ENCODE peak calls at places on chromosomes 7 and 10, in five cellular contexts. D is A549, R is ovary, V is upper lobe of left lung, S is HepG2. X is an unnamed sample.

GRCh38 chr10:68598978-68599753 is 39.0 kb downstream of the TET1 start:
- DNase-seq in V (no peak), S (peak; percentile 56), D (no peak), R (peak; percentile 41), X (peak; percentile 55)

GRCh38 chr10:49595713-49596492 is 14.2 kb upstream of the SLC18A3 start:
- DNase-seq in D (no peak), S (no peak), R (no peak), V (peak; percentile 2), X (no peak)

GRCh38 chr7:16923019-16923418 is 41.2 kb upstream of the AGR3 start:
- DNase-seq in R (no peak), S (no peak), V (no peak), D (no peak), X (no peak)

GRCh38 chr10:6920072-6921019 is 340.3 kb upstream of the PRKCQ start:
- DNase-seq in D (peak; percentile 72), R (peak; percentile 55), S (peak; percentile 33), V (peak; percentile 87), X (peak; percentile 82)

GRCh38 chr10:22568928-22569327 is 145.4 kb downstream of the PIP4K2A start:
- DNase-seq in S (no peak), R (no peak), D (no peak), V (no peak), X (no peak)

GRCh38 chr10:5632430-5632829 is 34.0 kb downstream of the ASB13 start:
- DNase-seq in R (no peak), S (peak; percentile 80), V (peak; percentile 85), D (peak; percentile 65), X (peak; percentile 68)

GRCh38 chr7:156659961-156660360 is 19.4 kb downstream of the RNF32 start:
- DNase-seq in S (no peak), D (no peak), V (no peak), R (no peak), X (no peak)

GRCh38 chr10:36581237-36581636 is 544.2 kb upstream of the ANKRD30A start:
- DNase-seq in V (no peak), S (no peak), D (no peak), R (no peak), X (no peak)

GRCh38 chr7:106031271-106032029 is 68.4 kb downstream of the CDHR3 start:
- DNase-seq in D (no peak), R (peak; percentile 62), V (no peak), S (no peak), X (no peak)

GRCh38 chr10:132251928-132252327 is 55.8 kb downstream of the STK32C start:
- DNase-seq in S (peak; percentile 21), V (no peak), D (no peak), R (no peak), X (no peak)

GRCh38 chr10:132443998-132444876 is 47.2 kb downstream of the PWWP2B start:
- DNase-seq in R (no peak), D (no peak), V (no peak), S (no peak), X (no peak)

GRCh38 chr7:100826546-100827329 is 585 bp downstream of the EPHB4 start:
- DNase-seq in V (no peak), R (peak; percentile 69), S (no peak), D (no peak), X (no peak)

GRCh38 chr10:114874827-114875541 is 53.4 kb downstream of the FHIP2A start:
- DNase-seq in V (peak; percentile 27), D (no peak), S (peak; percentile 19), R (no peak), X (no peak)

GRCh38 chr10:29026065-29026797 is 262.6 kb upstream of the LYZL1 start:
- DNase-seq in D (no peak), R (no peak), V (no peak), S (no peak), X (no peak)

GRCh38 chr7:92641921-92642511 is 51.8 kb upstream of the FAM133B start:
- DNase-seq in V (no peak), S (no peak), R (no peak), D (no peak), X (no peak)

GRCh38 chr7:139987691-139988516 is 74.8 kb downstream of the PARP12 start:
- DNase-seq in S (no peak), R (no peak), D (no peak), V (no peak), X (no peak)

GRCh38 chr10:71984798-71985388 is 20.7 kb downstream of the CHST3 start:
- DNase-seq in R (peak; percentile 61), D (no peak), V (no peak), S (no peak), X (no peak)

GRCh38 chr10:1230592-1231275 is 174.5 kb downstream of the WDR37 start:
- DNase-seq in D (no peak), R (no peak), S (no peak), V (no peak), X (no peak)

GRCh38 chr10:123402656-123403055 is 248.5 kb downstream of the BUB3 start:
- DNase-seq in D (no peak), R (no peak), S (no peak), V (no peak), X (no peak)
- TF ChIP-seq EP300 in D (no peak), R (no peak), S (no peak), V (no peak), X (no peak)

GRCh38 chr10:31759124-31759798 is 169.4 kb downstream of the ARHGAP12 start:
- DNase-seq in S (peak; percentile 83), R (peak; percentile 49), D (peak; percentile 71), V (peak; percentile 71), X (peak; percentile 67)
- TF ChIP-seq POLR2A in S (no peak), R (no peak), D (peak; percentile 14), V (peak; percentile 6), X (no peak)

GRCh38 chr7:89049043-89049442 is 253.5 kb upstream of the TEX47 start:
- DNase-seq in S (no peak), D (no peak), R (no peak), V (no peak), X (no peak)

GRCh38 chr7:89054364-89054763 is 258.8 kb upstream of the TEX47 start:
- DNase-seq in V (no peak), S (no peak), R (no peak), D (no peak), X (no peak)

DNA sequence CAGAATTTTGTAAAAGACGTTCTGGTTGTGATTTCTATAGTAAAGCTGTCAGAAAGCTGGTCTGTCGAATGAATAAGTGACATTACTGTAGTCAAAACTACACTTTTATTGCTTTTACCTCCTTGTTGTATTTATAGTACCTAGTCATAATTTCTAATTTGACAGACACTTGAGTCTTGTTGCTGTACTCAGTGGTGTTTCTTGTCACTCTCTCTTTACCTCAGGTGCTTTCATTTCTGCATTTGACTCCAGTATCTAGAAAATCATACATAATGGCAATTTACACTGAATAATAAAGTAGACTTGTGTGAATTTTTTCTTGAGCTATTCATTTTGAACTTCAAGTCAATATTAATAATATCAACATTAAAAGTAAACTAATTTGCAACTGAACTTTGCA is 257.6 kb upstream of the TEX47 start:
- DNase-seq in D (no peak), S (no peak), V (no peak), R (no peak), X (no peak)
- TF ChIP-seq EP300 in D (no peak), S (no peak), V (no peak), R (no peak), X (no peak)

GRCh38 chr10:70477661-70478162 is 855 bp upstream of the PALD1 start:
- DNase-seq in D (no peak), R (peak; percentile 72), V (no peak), S (peak; percentile 13), X (no peak)

GRCh38 chr10:70474780-70475179 is 3.8 kb upstream of the PALD1 start:
- DNase-seq in D (no peak), V (no peak), R (no peak), S (no peak), X (no peak)

GRCh38 chr10:70475661-70476060 is 2.9 kb upstream of the PALD1 start:
- DNase-seq in D (no peak), R (no peak), S (no peak), V (no peak), X (no peak)

GRCh38 chr10:70476249-70477035 is 2.1 kb upstream of the PALD1 start:
- DNase-seq in V (no peak), S (no peak), D (no peak), R (no peak), X (no peak)

GRCh38 chr10:70472799-70473452 is 5.6 kb upstream of the PALD1 start:
- DNase-seq in R (no peak), V (no peak), S (no peak), D (no peak), X (no peak)
- TF ChIP-seq POLR2A in R (no peak), V (no peak), S (no peak), D (no peak), X (no peak)

X was measured in stomach.